ENCODE peak calls at places on chromosome 22, in four cellular contexts. S is H1, C is K562, X is SK-N-SH. I is an unnamed sample.

GRCh38 chr22:46731246-46732040 is 6.6 kb downstream of the CERK start:
- DNase-seq in C (no peak), S (peak), X (peak), I (peak)

GRCh38 chr22:17109113-17109865 is 11.9 kb downstream of the TMEM121B start:
- DNase-seq in S (no peak), X (no peak), C (no peak), I (no peak)

GRCh38 chr22:30117256-30117655 is 37.0 kb downstream of the HORMAD2 start:
- DNase-seq in X (no peak), S (no peak), C (no peak), I (no peak)

GRCh38 chr22:28123989-28124766 is 205.1 kb upstream of the PITPNB start:
- DNase-seq in C (no peak), S (no peak), X (no peak), I (no peak)

GRCh38 chr22:48950151-48950915 is 877.3 kb downstream of the BRD1 start:
- DNase-seq in C (no peak), S (peak), X (no peak), I (no peak)

GRCh38 chr22:47161631-47162030 is 399.2 kb downstream of the TBC1D22A start:
- DNase-seq in C (no peak), S (no peak), X (no peak), I (peak)

GRCh38 chr22:27467039-27467438 is 334.5 kb downstream of the MN1 start:
- DNase-seq in S (no peak), X (no peak), C (no peak), I (no peak)

GRCh38 chr22:36328635-36329216 is 59.0 kb downstream of the MYH9 start:
- DNase-seq in X (no peak), C (peak), S (no peak), I (no peak)

GRCh38 chr22:40482391-40482790 is 112.0 kb downstream of the SGSM3 start:
- DNase-seq in C (no peak), S (no peak), X (no peak), I (no peak)

GRCh38 chr22:20015187-20015625 is 1.4 kb downstream of the ARVCF start:
- DNase-seq in X (no peak), C (no peak), S (no peak), I (no peak)

GRCh38 chr22:49020314-49020713 is 807.4 kb downstream of the BRD1 start:
- DNase-seq in S (no peak), C (no peak), X (no peak), I (no peak)

GRCh38 chr22:21714059-21714770 is 21.4 kb downstream of the YPEL1 start:
- DNase-seq in S (no peak), C (peak), X (no peak), I (no peak)

GRCh38 chr22:43535336-43535735 is 123.5 kb downstream of the MPPED1 start:
- DNase-seq in X (no peak), C (no peak), S (no peak), I (no peak)

GRCh38 chr22:46738961-46739870 is 1.2 kb upstream of the CERK start:
- DNase-seq in S (peak), X (no peak), C (no peak), I (no peak)

GRCh38 chr22:48152916-48153315 is 1390.5 kb downstream of the TBC1D22A start:
- DNase-seq in X (no peak), S (no peak), C (no peak), I (no peak)

DNA sequence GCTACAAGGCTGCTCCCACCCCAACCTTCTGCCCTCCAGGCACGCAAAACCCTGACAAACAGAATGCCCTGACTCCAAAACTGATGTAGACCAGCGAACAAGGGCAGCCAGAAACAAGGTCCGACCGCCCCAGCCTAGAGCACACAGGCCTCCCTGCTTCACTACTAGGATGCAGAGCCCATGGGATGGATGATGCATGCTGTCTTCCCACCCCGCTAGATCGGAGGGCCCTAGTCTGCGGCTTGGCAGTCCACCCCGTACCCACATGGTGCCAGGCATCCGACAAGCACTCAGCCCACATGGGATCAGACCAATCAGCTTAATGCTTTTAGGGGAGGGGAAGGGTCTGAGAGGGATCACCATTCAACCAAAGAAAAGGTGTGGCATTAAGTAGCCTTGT is 30.6 kb downstream of the PISD start:
- DNase-seq in S (no peak), C (no peak), X (peak), I (no peak)
- TF ChIP-seq TEAD4 in S (no peak), C (no peak), X (no peak), I (no peak)

GRCh38 chr22:18968011-18968749 is 32.1 kb upstream of the PRODH start:
- DNase-seq in X (no peak), S (peak), C (peak), I (peak)

GRCh38 chr22:18971321-18971751 is 35.2 kb upstream of the PRODH start:
- DNase-seq in C (no peak), X (no peak), S (no peak), I (no peak)

GRCh38 chr22:18973264-18974031 is 37.4 kb upstream of the PRODH start:
- DNase-seq in C (peak), S (no peak), X (no peak), I (no peak)

GRCh38 chr22:18970948-18971315 is 34.8 kb upstream of the PRODH start:
- DNase-seq in S (no peak), C (no peak), X (peak), I (peak)

DNA sequence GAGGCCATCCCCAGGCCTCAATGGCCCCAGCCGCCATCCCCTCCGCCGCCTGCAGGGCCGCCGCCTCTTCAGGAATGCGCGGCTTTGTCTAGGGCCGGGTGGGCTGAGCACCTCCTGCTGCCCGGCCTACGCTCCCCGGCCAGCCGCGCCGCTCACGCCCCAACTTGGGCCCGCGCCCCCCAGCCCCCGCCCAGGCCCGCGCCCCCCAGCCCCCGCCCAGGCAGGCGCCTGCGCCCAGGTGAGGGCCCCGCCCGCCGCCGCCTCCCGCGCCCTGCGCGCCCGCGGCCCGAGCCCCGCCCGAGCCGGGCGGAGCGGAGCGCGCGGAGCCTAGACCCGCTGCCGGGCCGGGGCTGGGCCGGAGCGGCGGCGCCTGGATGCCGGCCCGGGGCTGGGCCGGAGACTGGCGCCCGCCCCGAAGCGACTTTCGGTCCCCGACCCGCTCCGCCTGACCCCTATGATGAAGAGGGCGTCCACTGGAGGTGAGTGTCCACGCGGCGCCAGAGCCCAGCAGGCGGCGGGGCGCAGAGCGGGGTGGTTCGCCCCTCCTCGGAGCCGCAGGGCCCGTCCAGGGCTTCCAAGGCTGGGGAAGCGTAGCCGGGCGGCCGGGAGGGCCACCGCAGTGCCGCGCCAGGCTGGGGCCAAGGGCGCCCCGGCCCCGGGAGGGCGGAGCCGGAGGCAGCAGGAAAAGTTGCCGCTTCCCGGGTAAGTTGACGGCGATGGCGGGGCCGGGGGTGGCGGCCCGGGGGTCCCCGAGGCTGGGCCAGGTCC is 34.3 kb upstream of the PRODH start:
- DNase-seq in X (peak), C (peak), S (peak), I (peak)
- TF ChIP-seq TEAD4 in X (no peak), C (no peak), S (peak), I (no peak)

GRCh38 chr22:45103756-45104155 is 60.0 kb upstream of the NUP50 start:
- DNase-seq in S (no peak), X (no peak), C (no peak), I (peak)

GRCh38 chr22:45102896-45103420 is 60.8 kb upstream of the NUP50 start:
- DNase-seq in C (no peak), X (no peak), S (no peak), I (no peak)

GRCh38 chr22:45099961-45100360 is 63.8 kb upstream of the NUP50 start:
- DNase-seq in S (no peak), C (no peak), X (no peak), I (no peak)

GRCh38 chr22:45104313-45104712 is 59.4 kb upstream of the NUP50 start:
- DNase-seq in C (no peak), X (no peak), S (no peak), I (no peak)

GRCh38 chr22:45101828-45102227 is 61.9 kb upstream of the NUP50 start:
- DNase-seq in X (peak), C (peak), S (no peak), I (peak)
- TF ChIP-seq TEAD4 in X (no peak), C (no peak), S (no peak), I (no peak)

GRCh38 chr22:50343541-50343935 is 411 bp downstream of the PPP6R2 start:
- DNase-seq in X (no peak), C (no peak), S (no peak), I (no peak)

GRCh38 chr22:50346415-50346945 is 3.4 kb downstream of the PPP6R2 start:
- DNase-seq in S (no peak), C (peak), X (no peak), I (no peak)

GRCh38 chr22:50340157-50340879 is 2.8 kb upstream of the PPP6R2 start:
- DNase-seq in S (no peak), C (peak), X (peak), I (no peak)

GRCh38 chr22:50341977-50342650 is 1.0 kb upstream of the PPP6R2 start:
- DNase-seq in S (peak), X (peak), C (peak), I (peak)

DNA sequence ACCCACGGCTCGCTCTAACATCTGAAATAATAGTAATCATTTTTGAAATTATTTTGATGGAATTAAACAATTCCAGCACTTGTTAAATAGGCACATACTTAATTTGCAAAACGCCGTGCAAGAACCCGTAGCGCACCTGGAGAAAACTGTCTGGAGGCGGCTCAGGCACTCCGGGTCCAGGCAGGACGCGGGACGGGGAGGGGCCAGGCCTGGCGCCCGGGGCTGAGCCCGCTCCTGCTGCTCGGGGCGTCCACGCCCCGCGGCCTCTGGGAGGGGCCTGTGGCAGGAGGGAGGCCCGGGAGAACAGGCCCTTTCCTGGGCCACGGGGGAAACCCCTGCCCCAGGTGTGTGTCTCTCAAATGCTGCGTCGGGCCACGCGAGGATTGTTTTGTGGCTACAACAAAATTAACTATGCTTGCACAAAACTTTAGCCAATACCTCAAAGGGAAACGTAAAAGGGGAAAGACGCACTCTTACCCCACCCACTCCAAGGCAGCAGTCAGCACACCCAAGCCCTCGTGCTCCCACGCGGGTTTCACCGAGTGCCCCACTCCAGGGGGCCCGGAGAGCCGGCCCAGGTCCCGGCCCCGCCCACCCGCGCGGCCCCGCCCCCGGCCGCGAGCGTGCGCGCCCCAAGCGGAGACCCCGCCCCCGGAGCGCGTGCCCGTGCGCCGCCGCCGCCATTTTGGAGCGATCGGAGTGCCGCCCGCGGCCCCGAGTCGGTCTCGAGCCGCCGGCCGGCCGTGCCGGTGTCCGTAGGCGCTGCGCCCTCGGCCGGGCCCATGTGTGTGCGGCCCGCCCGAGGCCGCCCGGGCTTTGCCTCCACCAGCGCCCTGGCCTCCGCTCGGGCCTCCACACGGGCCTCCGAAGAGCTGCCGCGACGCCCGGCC is at the start of gene PPP6R2:
- DNase-seq in X (peak), C (peak), S (peak), I (peak)
- TF ChIP-seq TEAD4 in X (no peak), C (no peak), S (no peak), I (no peak)

GRCh38 chr22:50419116-50419515 is 55.7 kb downstream of the SBF1 start:
- DNase-seq in C (no peak), S (no peak), X (no peak), I (no peak)

GRCh38 chr22:50415426-50415825 is 59.4 kb downstream of the SBF1 start:
- DNase-seq in C (no peak), S (no peak), X (no peak), I (no peak)

GRCh38 chr22:50417544-50417943 is 57.3 kb downstream of the SBF1 start:
- DNase-seq in S (no peak), X (no peak), C (no peak), I (no peak)

GRCh38 chr22:50418624-50419023 is 56.2 kb downstream of the SBF1 start:
- DNase-seq in C (no peak), X (no peak), S (no peak), I (no peak)

GRCh38 chr22:50416996-50417395 is 57.8 kb downstream of the SBF1 start:
- DNase-seq in S (no peak), X (no peak), C (no peak), I (no peak)
- TF ChIP-seq TEAD4 in S (no peak), X (no peak), C (no peak), I (no peak)

GRCh38 chr22:39120983-39121382 is 23.9 kb downstream of the APOBEC3H start:
- DNase-seq in C (no peak), S (no peak), X (no peak), I (no peak)
- TF ChIP-seq TEAD4 in C (no peak), S (no peak), X (no peak), I (no peak)

GRCh38 chr22:23086787-23087186 is 16.5 kb downstream of the GNAZ start:
- DNase-seq in C (no peak), X (no peak), S (no peak), I (no peak)

GRCh38 chr22:23089010-23089409 is 18.7 kb downstream of the GNAZ start:
- DNase-seq in X (no peak), C (peak), S (no peak), I (no peak)

GRCh38 chr22:23089633-23090032 is 19.3 kb downstream of the GNAZ start:
- DNase-seq in S (no peak), C (peak), X (no peak), I (no peak)

GRCh38 chr22:23086263-23086662 is 15.9 kb downstream of the GNAZ start:
- DNase-seq in X (no peak), S (no peak), C (no peak), I (no peak)

GRCh38 chr22:23088199-23088604 is 17.9 kb downstream of the GNAZ start:
- DNase-seq in S (peak), X (no peak), C (peak), I (peak)
- TF ChIP-seq TEAD4 in S (no peak), X (no peak), C (no peak), I (no peak)